ENCODE peak calls at places on chromosomes 16 and 17, in ten cellular contexts. One of them, this sample, is unnamed.

GRCh38 chr16:70679653-70680494 is 6.0 kb downstream of the MTSS2 start:
- DNase-seq in PC-3: no peak
- DNase-seq in H1: peak
- DNase-seq in left ventricle myocardium inferior: peak
- DNase-seq in left lung: no peak
- DNase-seq in IMR-90: no peak
- DNase-seq in adrenal gland: no peak
- DNase-seq in ovary: peak
- DNase-seq in cardiac muscle cell: peak
- DNase-seq in heart left ventricle: peak
- DNase-seq in this sample: no peak

GRCh38 chr17:74737299-74738050 is 419 bp downstream of the RAB37 start:
- DNase-seq in ovary: no peak
- DNase-seq in PC-3: peak
- DNase-seq in H1: peak
- DNase-seq in IMR-90: no peak
- DNase-seq in left lung: no peak
- DNase-seq in cardiac muscle cell: peak
- DNase-seq in left ventricle myocardium inferior: no peak
- DNase-seq in adrenal gland: peak
- DNase-seq in heart left ventricle: no peak
- DNase-seq in this sample: no peak

GRCh38 chr16:70789231-70789926 is 11.6 kb downstream of the VAC14 start:
- DNase-seq in IMR-90: peak
- DNase-seq in adrenal gland: peak
- DNase-seq in left lung: no peak
- DNase-seq in PC-3: no peak
- DNase-seq in heart left ventricle: no peak
- DNase-seq in ovary: peak
- DNase-seq in left ventricle myocardium inferior: peak
- DNase-seq in cardiac muscle cell: no peak
- DNase-seq in H1: peak
- DNase-seq in this sample: no peak

GRCh38 chr17:14882131-14882530 is 383.0 kb downstream of the PMP22 start:
- DNase-seq in ovary: no peak
- DNase-seq in adrenal gland: no peak
- DNase-seq in left lung: no peak
- DNase-seq in cardiac muscle cell: no peak
- DNase-seq in H1: no peak
- DNase-seq in IMR-90: peak
- DNase-seq in PC-3: no peak
- DNase-seq in heart left ventricle: no peak
- DNase-seq in left ventricle myocardium inferior: no peak
- DNase-seq in this sample: no peak

GRCh38 chr16:52407778-52408177 is 139.2 kb downstream of the TOX3 start:
- DNase-seq in adrenal gland: no peak
- DNase-seq in ovary: no peak
- DNase-seq in left lung: no peak
- DNase-seq in IMR-90: no peak
- DNase-seq in cardiac muscle cell: no peak
- DNase-seq in H1: no peak
- DNase-seq in left ventricle myocardium inferior: no peak
- DNase-seq in heart left ventricle: no peak
- DNase-seq in PC-3: no peak
- DNase-seq in this sample: no peak

GRCh38 chr16:14268073-14268472 is 197.0 kb downstream of the MRTFB start:
- DNase-seq in left lung: no peak
- DNase-seq in cardiac muscle cell: no peak
- DNase-seq in adrenal gland: no peak
- DNase-seq in left ventricle myocardium inferior: no peak
- DNase-seq in H1: no peak
- DNase-seq in ovary: no peak
- DNase-seq in heart left ventricle: no peak
- DNase-seq in PC-3: no peak
- DNase-seq in IMR-90: no peak
- DNase-seq in this sample: no peak

GRCh38 chr16:67551091-67551490 is 11.2 kb upstream of the CTCF start:
- DNase-seq in left ventricle myocardium inferior: no peak
- DNase-seq in heart left ventricle: no peak
- DNase-seq in H1: no peak
- DNase-seq in adrenal gland: no peak
- DNase-seq in PC-3: no peak
- DNase-seq in left lung: peak
- DNase-seq in cardiac muscle cell: no peak
- DNase-seq in ovary: peak
- DNase-seq in IMR-90: no peak
- DNase-seq in this sample: no peak

GRCh38 chr16:49458656-49459445 is 85.2 kb downstream of the C16orf78 start:
- DNase-seq in heart left ventricle: no peak
- DNase-seq in cardiac muscle cell: no peak
- DNase-seq in adrenal gland: no peak
- DNase-seq in PC-3: no peak
- DNase-seq in ovary: no peak
- DNase-seq in H1: no peak
- DNase-seq in left lung: peak
- DNase-seq in IMR-90: no peak
- DNase-seq in left ventricle myocardium inferior: no peak
- DNase-seq in this sample: no peak

GRCh38 chr17:39534768-39535405 is 72.8 kb downstream of the NEUROD2 start:
- DNase-seq in ovary: no peak
- DNase-seq in cardiac muscle cell: no peak
- DNase-seq in left lung: no peak
- DNase-seq in IMR-90: no peak
- DNase-seq in PC-3: no peak
- DNase-seq in adrenal gland: no peak
- DNase-seq in H1: no peak
- DNase-seq in left ventricle myocardium inferior: no peak
- DNase-seq in heart left ventricle: no peak
- DNase-seq in this sample: no peak

GRCh38 chr16:83253526-83253925 is 554.3 kb upstream of the HSBP1 start:
- DNase-seq in left lung: no peak
- DNase-seq in PC-3: no peak
- DNase-seq in adrenal gland: no peak
- DNase-seq in left ventricle myocardium inferior: no peak
- DNase-seq in ovary: no peak
- DNase-seq in IMR-90: no peak
- DNase-seq in H1: no peak
- DNase-seq in heart left ventricle: no peak
- DNase-seq in cardiac muscle cell: no peak
- DNase-seq in this sample: no peak

GRCh38 chr16:7615565-7615964 is 282.9 kb downstream of the RBFOX1 start:
- DNase-seq in H1: no peak
- DNase-seq in left lung: no peak
- DNase-seq in cardiac muscle cell: no peak
- DNase-seq in heart left ventricle: no peak
- DNase-seq in left ventricle myocardium inferior: no peak
- DNase-seq in PC-3: no peak
- DNase-seq in adrenal gland: peak
- DNase-seq in ovary: no peak
- DNase-seq in IMR-90: no peak
- DNase-seq in this sample: no peak

GRCh38 chr16:20905576-20905975 is 5.0 kb downstream of the LYRM1 start:
- DNase-seq in heart left ventricle: no peak
- DNase-seq in ovary: no peak
- DNase-seq in left ventricle myocardium inferior: no peak
- DNase-seq in adrenal gland: no peak
- DNase-seq in cardiac muscle cell: no peak
- DNase-seq in PC-3: no peak
- DNase-seq in IMR-90: peak
- DNase-seq in H1: no peak
- DNase-seq in left lung: no peak
- DNase-seq in this sample: no peak

GRCh38 chr16:80836846-80837245 is 32.4 kb upstream of the CDYL2 start:
- DNase-seq in PC-3: peak
- DNase-seq in left lung: no peak
- DNase-seq in ovary: no peak
- DNase-seq in H1: no peak
- DNase-seq in left ventricle myocardium inferior: no peak
- DNase-seq in IMR-90: no peak
- DNase-seq in cardiac muscle cell: no peak
- DNase-seq in heart left ventricle: no peak
- DNase-seq in adrenal gland: no peak
- DNase-seq in this sample: no peak

DNA sequence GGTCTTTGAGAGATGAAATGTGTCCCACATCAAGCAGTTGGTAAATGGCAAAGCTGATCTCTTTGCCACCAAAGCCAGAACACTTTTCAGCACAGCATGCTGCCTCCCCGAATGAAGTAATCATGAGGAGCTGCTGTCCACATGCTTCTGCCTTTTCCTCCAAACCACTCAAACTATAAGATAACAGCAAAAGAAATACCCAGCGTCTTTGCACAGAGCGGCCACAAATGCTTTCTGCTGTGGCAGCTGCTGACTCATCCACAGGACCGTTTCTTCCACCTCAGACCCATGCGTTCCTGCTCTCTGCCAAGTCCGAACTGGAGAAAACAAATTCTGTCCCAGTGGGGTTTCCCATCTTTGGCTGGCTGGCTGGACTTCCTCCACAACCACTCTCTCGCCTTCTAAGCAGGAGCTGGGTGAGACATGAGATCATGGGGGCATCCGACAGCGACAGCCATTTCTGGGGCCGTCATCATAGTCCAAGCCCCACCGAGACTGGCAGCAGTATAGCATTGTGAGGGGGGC is 27.1 kb downstream of the TBC1D3B start:
- DNase-seq in PC-3: no peak
- DNase-seq in adrenal gland: peak
- DNase-seq in cardiac muscle cell: no peak
- DNase-seq in left ventricle myocardium inferior: peak
- DNase-seq in left lung: no peak
- DNase-seq in heart left ventricle: no peak
- DNase-seq in IMR-90: peak
- DNase-seq in ovary: peak
- DNase-seq in H1: no peak
- DNase-seq in this sample: peak
- H3K4me3 ChIP-seq in PC-3: no peak
- H3K4me3 ChIP-seq in adrenal gland: no peak
- H3K4me3 ChIP-seq in cardiac muscle cell: no peak
- H3K4me3 ChIP-seq in left ventricle myocardium inferior: peak
- H3K4me3 ChIP-seq in left lung: no peak
- H3K4me3 ChIP-seq in heart left ventricle: no peak
- H3K4me3 ChIP-seq in IMR-90: no peak
- H3K4me3 ChIP-seq in ovary: no peak
- H3K4me3 ChIP-seq in H1: no peak
- H3K4me3 ChIP-seq in this sample: no peak

DNA sequence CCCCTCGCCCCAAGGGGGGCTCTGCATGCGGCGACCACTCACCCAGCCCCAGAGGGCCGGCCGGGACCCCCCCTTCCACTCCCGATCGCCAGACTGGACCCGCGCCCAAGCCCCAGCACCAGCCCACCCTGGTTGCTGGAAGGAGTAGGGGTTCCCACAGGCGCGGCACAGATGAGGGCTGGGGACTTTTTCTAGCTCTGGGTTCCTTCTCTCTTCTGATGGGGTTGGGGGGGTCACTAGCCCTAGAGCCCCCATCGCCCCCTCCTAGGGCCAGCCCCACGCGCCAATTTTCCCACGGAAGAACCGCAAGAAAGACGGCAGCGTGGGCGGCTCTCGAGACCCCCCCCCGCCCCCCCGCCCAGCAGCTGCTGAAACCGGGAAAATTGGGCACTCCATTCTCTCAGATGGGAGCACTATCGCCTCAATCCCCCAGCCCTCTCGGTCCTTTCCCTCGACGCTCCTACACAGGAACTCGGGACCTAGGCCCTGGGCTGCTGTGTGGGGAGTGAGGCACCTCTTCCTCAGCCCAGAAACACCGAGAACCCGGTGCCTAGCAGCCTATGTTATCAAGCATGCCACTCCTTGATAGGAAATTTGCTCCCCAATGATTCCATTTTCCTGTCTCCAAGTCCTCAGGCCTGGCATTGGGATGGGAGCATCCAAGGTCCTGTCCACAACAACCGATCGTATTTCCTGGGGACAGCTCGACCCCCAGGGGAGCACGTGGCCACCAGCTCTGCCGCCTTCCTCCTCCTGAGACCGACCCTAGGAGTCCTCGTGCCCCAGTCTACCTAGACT is 17.1 kb upstream of the CBX8 start:
- DNase-seq in left lung: no peak
- DNase-seq in cardiac muscle cell: no peak
- DNase-seq in left ventricle myocardium inferior: no peak
- DNase-seq in PC-3: no peak
- DNase-seq in adrenal gland: no peak
- DNase-seq in ovary: peak
- DNase-seq in heart left ventricle: no peak
- DNase-seq in IMR-90: no peak
- DNase-seq in H1: peak
- DNase-seq in this sample: no peak
- H3K27ac ChIP-seq in left lung: no peak
- H3K27ac ChIP-seq in cardiac muscle cell: no peak
- H3K27ac ChIP-seq in left ventricle myocardium inferior: no peak
- H3K27ac ChIP-seq in PC-3: no peak
- H3K27ac ChIP-seq in adrenal gland: no peak
- H3K27ac ChIP-seq in ovary: no peak
- H3K27ac ChIP-seq in heart left ventricle: no peak
- H3K27ac ChIP-seq in IMR-90: no peak
- H3K27ac ChIP-seq in H1: no peak
- H3K27ac ChIP-seq in this sample: no peak

DNA sequence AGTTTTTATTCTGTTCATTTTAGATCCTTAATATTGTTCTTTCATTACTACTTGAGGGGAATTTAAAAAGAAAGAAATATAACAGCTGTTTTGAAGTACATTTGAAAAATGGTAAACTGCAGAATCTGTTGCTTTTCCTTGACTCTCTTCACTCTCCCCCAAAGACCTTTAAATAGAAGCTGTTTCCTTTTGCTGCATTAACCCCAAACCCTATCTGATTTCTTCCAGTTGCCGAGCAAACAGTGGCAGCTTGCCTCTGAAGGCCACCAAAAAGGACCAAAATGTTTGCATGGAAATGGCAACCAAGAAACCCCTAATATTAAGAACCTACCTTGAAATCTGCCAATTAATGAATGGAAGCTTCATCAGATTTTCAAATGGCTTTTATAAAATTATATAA is 37.1 kb downstream of the PRKCA start:
- DNase-seq in heart left ventricle: no peak
- DNase-seq in adrenal gland: no peak
- DNase-seq in left ventricle myocardium inferior: no peak
- DNase-seq in cardiac muscle cell: no peak
- DNase-seq in IMR-90: no peak
- DNase-seq in PC-3: no peak
- DNase-seq in H1: no peak
- DNase-seq in ovary: no peak
- DNase-seq in left lung: no peak
- DNase-seq in this sample: no peak
- H3K4me3 ChIP-seq in heart left ventricle: no peak
- H3K4me3 ChIP-seq in adrenal gland: no peak
- H3K4me3 ChIP-seq in left ventricle myocardium inferior: no peak
- H3K4me3 ChIP-seq in cardiac muscle cell: no peak
- H3K4me3 ChIP-seq in IMR-90: no peak
- H3K4me3 ChIP-seq in PC-3: no peak
- H3K4me3 ChIP-seq in H1: no peak
- H3K4me3 ChIP-seq in ovary: no peak
- H3K4me3 ChIP-seq in left lung: no peak
- H3K4me3 ChIP-seq in this sample: no peak

DNA sequence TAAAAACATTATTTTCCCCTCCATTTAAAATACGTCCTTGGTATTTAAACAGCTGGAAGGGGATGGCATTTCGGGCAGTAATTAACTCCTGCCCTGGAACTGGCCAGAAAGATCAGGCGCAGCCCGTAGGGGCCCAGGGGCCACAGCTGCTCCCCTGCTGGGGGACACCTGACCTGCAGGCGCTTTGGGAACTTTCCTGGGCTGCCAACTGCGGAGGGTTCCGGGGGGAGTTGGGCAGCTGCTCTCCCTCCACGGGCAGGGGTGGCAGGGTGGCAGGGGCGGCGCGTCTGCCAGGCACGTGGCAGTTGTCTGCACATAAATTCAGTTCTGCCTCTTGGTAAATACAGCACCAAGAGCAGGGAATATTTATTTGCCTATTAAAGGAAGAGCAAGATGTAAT is 30.1 kb upstream of the CHMP6 start:
- DNase-seq in heart left ventricle: peak
- DNase-seq in ovary: peak
- DNase-seq in IMR-90: no peak
- DNase-seq in H1: no peak
- DNase-seq in cardiac muscle cell: no peak
- DNase-seq in adrenal gland: no peak
- DNase-seq in left ventricle myocardium inferior: no peak
- DNase-seq in left lung: no peak
- DNase-seq in PC-3: no peak
- DNase-seq in this sample: peak
- H3K27ac ChIP-seq in heart left ventricle: no peak
- H3K27ac ChIP-seq in ovary: no peak
- H3K27ac ChIP-seq in IMR-90: no peak
- H3K27ac ChIP-seq in H1: no peak
- H3K27ac ChIP-seq in cardiac muscle cell: no peak
- H3K27ac ChIP-seq in adrenal gland: peak
- H3K27ac ChIP-seq in left ventricle myocardium inferior: no peak
- H3K27ac ChIP-seq in left lung: no peak
- H3K27ac ChIP-seq in PC-3: no peak
- H3K27ac ChIP-seq in this sample: peak

This sample was measured in gastrocnemius medialis.